ENCODE peak calls at places on chromosome 16, in six cellular contexts. One of them, this sample, is unnamed.

GRCh38 chr16:56195151-56195550 is 3.9 kb downstream of the GNAO1 start:
- DNase-seq in mesenchymal stem cell: no peak
- DNase-seq in IMR-90: no peak
- DNase-seq in mesendoderm: no peak
- DNase-seq in H1: no peak
- DNase-seq in H9: no peak
- DNase-seq in this sample: no peak

GRCh38 chr16:81035975-81036750 is 521 bp downstream of the ATMIN start:
- DNase-seq in mesenchymal stem cell: peak; percentile 41
- DNase-seq in IMR-90: peak; percentile 11
- DNase-seq in mesendoderm: peak; percentile 53
- DNase-seq in H1: no peak
- DNase-seq in H9: peak; percentile 42
- DNase-seq in this sample: peak; percentile 17

GRCh38 chr16:50664270-50664669 is 16.8 kb downstream of the SNX20 start:
- DNase-seq in mesenchymal stem cell: no peak
- DNase-seq in IMR-90: no peak
- DNase-seq in mesendoderm: no peak
- DNase-seq in H1: no peak
- DNase-seq in H9: no peak
- DNase-seq in this sample: no peak

GRCh38 chr16:27374794-27375499 is 27.0 kb upstream of the IL21R start:
- DNase-seq in mesenchymal stem cell: peak; percentile 91
- DNase-seq in IMR-90: peak; percentile 80
- DNase-seq in mesendoderm: peak; percentile 99
- DNase-seq in H1: peak; percentile 87
- DNase-seq in H9: peak; percentile 97
- DNase-seq in this sample: peak; percentile 68

GRCh38 chr16:84514874-84515835 is 10.7 kb upstream of the MEAK7 start:
- DNase-seq in mesenchymal stem cell: no peak
- DNase-seq in IMR-90: no peak
- DNase-seq in mesendoderm: no peak
- DNase-seq in H1: no peak
- DNase-seq in H9: no peak
- DNase-seq in this sample: no peak

GRCh38 chr16:64162613-64163375 is 959.1 kb downstream of the CDH11 start:
- DNase-seq in mesenchymal stem cell: no peak
- DNase-seq in IMR-90: no peak
- DNase-seq in mesendoderm: no peak
- DNase-seq in H1: no peak
- DNase-seq in H9: no peak
- DNase-seq in this sample: no peak

GRCh38 chr16:29863669-29863984 is 601 bp upstream of the CDIPT start:
- DNase-seq in mesenchymal stem cell: no peak
- DNase-seq in IMR-90: no peak
- DNase-seq in mesendoderm: no peak
- DNase-seq in H1: no peak
- DNase-seq in H9: no peak
- DNase-seq in this sample: no peak

GRCh38 chr16:26374279-26374925 is 682.6 kb downstream of the HS3ST4 start:
- DNase-seq in mesenchymal stem cell: no peak
- DNase-seq in IMR-90: no peak
- DNase-seq in mesendoderm: no peak
- DNase-seq in H1: no peak
- DNase-seq in H9: no peak
- DNase-seq in this sample: no peak

GRCh38 chr16:3797904-3798811 is 80.8 kb upstream of the TRAP1 start:
- DNase-seq in mesenchymal stem cell: no peak
- DNase-seq in IMR-90: no peak
- DNase-seq in mesendoderm: peak; percentile 32
- DNase-seq in H1: no peak
- DNase-seq in H9: no peak
- DNase-seq in this sample: no peak

GRCh38 chr16:19875900-19876299 is 8.7 kb downstream of the GPRC5B start:
- DNase-seq in mesenchymal stem cell: no peak
- DNase-seq in IMR-90: no peak
- DNase-seq in mesendoderm: no peak
- DNase-seq in H1: no peak
- DNase-seq in H9: no peak
- DNase-seq in this sample: no peak

GRCh38 chr16:3752984-3753383 is 35.7 kb upstream of the TRAP1 start:
- DNase-seq in mesenchymal stem cell: no peak
- DNase-seq in IMR-90: no peak
- DNase-seq in mesendoderm: no peak
- DNase-seq in H1: no peak
- DNase-seq in H9: no peak
- DNase-seq in this sample: no peak

GRCh38 chr16:67862623-67863583 is 9.9 kb upstream of the EDC4 start:
- DNase-seq in mesenchymal stem cell: peak; percentile 73
- DNase-seq in IMR-90: peak; percentile 45
- DNase-seq in mesendoderm: no peak
- DNase-seq in H1: no peak
- DNase-seq in H9: no peak
- DNase-seq in this sample: no peak

GRCh38 chr16:66296591-66296990 is 69.9 kb upstream of the CDH5 start:
- DNase-seq in mesenchymal stem cell: no peak
- DNase-seq in IMR-90: no peak
- DNase-seq in mesendoderm: no peak
- DNase-seq in H1: no peak
- DNase-seq in H9: peak; percentile 9
- DNase-seq in this sample: no peak

GRCh38 chr16:79169239-79169638 is 431.3 kb downstream of the MAF start:
- DNase-seq in mesenchymal stem cell: peak; percentile 3
- DNase-seq in IMR-90: no peak
- DNase-seq in mesendoderm: peak; percentile 95
- DNase-seq in H1: peak; percentile 64
- DNase-seq in H9: peak; percentile 79
- DNase-seq in this sample: peak; percentile 21

GRCh38 chr16:58515871-58516767 is 802 bp downstream of the SETD6 start:
- DNase-seq in mesenchymal stem cell: no peak
- DNase-seq in IMR-90: no peak
- DNase-seq in mesendoderm: peak; percentile 66
- DNase-seq in H1: no peak
- DNase-seq in H9: peak; percentile 74
- DNase-seq in this sample: no peak

GRCh38 chr16:80656731-80657150 is 115.9 kb downstream of the DYNLRB2 start:
- DNase-seq in mesenchymal stem cell: no peak
- DNase-seq in IMR-90: no peak
- DNase-seq in mesendoderm: no peak
- DNase-seq in H1: no peak
- DNase-seq in H9: no peak
- DNase-seq in this sample: no peak

GRCh38 chr16:27223226-27223610 is 19.9 kb downstream of the KDM8 start:
- DNase-seq in mesenchymal stem cell: no peak
- DNase-seq in IMR-90: no peak
- DNase-seq in mesendoderm: no peak
- DNase-seq in H1: no peak
- DNase-seq in H9: no peak
- DNase-seq in this sample: no peak

GRCh38 chr16:77403732-77404131 is 31.1 kb downstream of the ADAMTS18 start:
- DNase-seq in mesenchymal stem cell: no peak
- DNase-seq in IMR-90: no peak
- DNase-seq in mesendoderm: no peak
- DNase-seq in H1: no peak
- DNase-seq in H9: no peak
- DNase-seq in this sample: no peak

GRCh38 chr16:17835118-17835949 is 364.6 kb upstream of the XYLT1 start:
- DNase-seq in mesenchymal stem cell: no peak
- DNase-seq in IMR-90: no peak
- DNase-seq in mesendoderm: no peak
- DNase-seq in H1: no peak
- DNase-seq in H9: no peak
- DNase-seq in this sample: no peak

GRCh38 chr16:4293822-4294457 is 21.1 kb upstream of the TFAP4 start:
- DNase-seq in mesenchymal stem cell: peak; percentile 88
- DNase-seq in IMR-90: peak; percentile 82
- DNase-seq in mesendoderm: peak; percentile 95
- DNase-seq in H1: no peak
- DNase-seq in H9: peak; percentile 91
- DNase-seq in this sample: no peak

GRCh38 chr16:1993731-1994131 is 4.0 kb downstream of the SYNGR3 start:
- DNase-seq in mesenchymal stem cell: peak; percentile 30
- DNase-seq in IMR-90: peak; percentile 46
- DNase-seq in mesendoderm: no peak
- DNase-seq in H1: no peak
- DNase-seq in H9: no peak
- DNase-seq in this sample: no peak

GRCh38 chr16:15899538-15900100 is 11.2 kb upstream of the CEP20 start:
- DNase-seq in mesenchymal stem cell: peak; percentile 56
- DNase-seq in IMR-90: peak; percentile 89
- DNase-seq in mesendoderm: peak; percentile 85
- DNase-seq in H1: no peak
- DNase-seq in H9: peak; percentile 58
- DNase-seq in this sample: no peak

GRCh38 chr16:57341441-57342303 is 16.9 kb upstream of the CCL22 start:
- DNase-seq in mesenchymal stem cell: peak; percentile 88
- DNase-seq in IMR-90: peak; percentile 86
- DNase-seq in mesendoderm: no peak
- DNase-seq in H1: no peak
- DNase-seq in H9: no peak
- DNase-seq in this sample: no peak

GRCh38 chr16:70416748-70417616 is 21.9 kb downstream of the ST3GAL2 start:
- DNase-seq in mesenchymal stem cell: no peak
- DNase-seq in IMR-90: no peak
- DNase-seq in mesendoderm: no peak
- DNase-seq in H1: no peak
- DNase-seq in H9: no peak
- DNase-seq in this sample: no peak

GRCh38 chr16:66653581-66654350 is 42.8 kb downstream of the CMTM4 start:
- DNase-seq in mesenchymal stem cell: peak; percentile 23
- DNase-seq in IMR-90: no peak
- DNase-seq in mesendoderm: no peak
- DNase-seq in H1: no peak
- DNase-seq in H9: no peak
- DNase-seq in this sample: no peak

GRCh38 chr16:54280751-54281150 is 5.8 kb downstream of the IRX3 start:
- DNase-seq in mesenchymal stem cell: no peak
- DNase-seq in IMR-90: no peak
- DNase-seq in mesendoderm: peak; percentile 19
- DNase-seq in H1: no peak
- DNase-seq in H9: no peak
- DNase-seq in this sample: no peak

GRCh38 chr16:11056090-11056988 is 112.0 kb downstream of the CLEC16A start:
- DNase-seq in mesenchymal stem cell: no peak
- DNase-seq in IMR-90: peak; percentile 48
- DNase-seq in mesendoderm: no peak
- DNase-seq in H1: no peak
- DNase-seq in H9: no peak
- DNase-seq in this sample: no peak
- H2BK15ac ChIP-seq in mesenchymal stem cell: peak overlapping the region; percentile 76
- H2BK15ac ChIP-seq in IMR-90: peak overlapping the region; percentile 93
- H2BK15ac ChIP-seq in mesendoderm: no peak overlapping the region
- H2BK15ac ChIP-seq in H1: no peak overlapping the region
- H2BK15ac ChIP-seq in H9: no peak overlapping the region
- H2BK15ac ChIP-seq in this sample: no peak overlapping the region

DNA sequence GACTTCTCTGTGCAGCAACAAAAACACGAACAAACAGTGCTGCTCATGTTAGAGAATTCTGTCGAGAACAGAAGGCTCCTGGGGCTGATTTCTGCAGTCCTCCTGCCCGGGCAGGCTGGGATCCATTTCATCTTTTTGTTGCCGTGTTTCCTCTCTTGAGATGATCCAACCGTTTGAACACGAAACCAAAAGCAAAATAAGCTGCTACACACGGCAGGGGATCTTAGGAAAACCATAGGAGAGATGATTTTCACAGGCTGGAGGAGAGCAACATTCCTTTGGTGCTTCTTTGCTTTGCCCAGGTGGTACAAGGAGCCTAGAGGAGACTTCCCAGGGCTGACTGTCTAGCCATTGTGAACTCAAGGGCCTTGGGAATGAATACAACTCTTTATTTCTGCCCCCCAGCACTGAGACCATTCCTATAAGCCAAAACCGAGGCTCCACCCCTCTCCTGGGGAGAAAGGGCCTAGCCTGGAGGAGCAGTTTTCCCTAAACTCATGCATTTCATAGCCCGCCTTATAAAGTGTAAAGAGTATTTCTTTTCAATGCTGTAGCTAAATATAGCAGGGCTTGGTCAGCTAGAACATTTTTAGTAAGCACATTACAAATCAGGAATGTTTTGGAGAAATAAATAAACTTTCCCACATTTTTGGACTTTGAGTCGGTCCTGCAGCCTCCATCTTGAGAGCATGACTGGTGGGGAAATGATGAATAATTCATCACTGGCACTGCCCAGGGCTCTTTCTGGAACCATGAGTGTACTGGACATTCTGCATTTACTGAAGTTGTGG is 7.7 kb downstream of the FOXL1 start:
- DNase-seq in mesenchymal stem cell: peak; percentile 83
- DNase-seq in IMR-90: peak; percentile 93
- DNase-seq in mesendoderm: no peak
- DNase-seq in H1: no peak
- DNase-seq in H9: no peak
- DNase-seq in this sample: no peak
- H3K4me2 ChIP-seq in mesenchymal stem cell: peak overlapping the region; percentile 34
- H3K4me2 ChIP-seq in IMR-90: peak overlapping the region; percentile 66
- H3K4me2 ChIP-seq in mesendoderm: no peak overlapping the region
- H3K4me2 ChIP-seq in H1: no peak overlapping the region
- H3K4me2 ChIP-seq in H9: no peak overlapping the region
- H3K4me2 ChIP-seq in this sample: no peak overlapping the region

GRCh38 chr16:23729503-23730424 is 16.7 kb upstream of the ERN2 start:
- DNase-seq in mesenchymal stem cell: no peak
- DNase-seq in IMR-90: peak; percentile 48
- DNase-seq in mesendoderm: peak; percentile 79
- DNase-seq in H1: no peak
- DNase-seq in H9: peak; percentile 85
- DNase-seq in this sample: no peak
- H2BK120ac ChIP-seq in mesenchymal stem cell: no peak overlapping the region
- H2BK120ac ChIP-seq in IMR-90: no peak overlapping the region
- H2BK120ac ChIP-seq in mesendoderm: no peak overlapping the region
- H2BK120ac ChIP-seq in H1: no peak overlapping the region
- H2BK120ac ChIP-seq in H9: no peak overlapping the region
- H2BK120ac ChIP-seq in this sample: no peak overlapping the region

DNA sequence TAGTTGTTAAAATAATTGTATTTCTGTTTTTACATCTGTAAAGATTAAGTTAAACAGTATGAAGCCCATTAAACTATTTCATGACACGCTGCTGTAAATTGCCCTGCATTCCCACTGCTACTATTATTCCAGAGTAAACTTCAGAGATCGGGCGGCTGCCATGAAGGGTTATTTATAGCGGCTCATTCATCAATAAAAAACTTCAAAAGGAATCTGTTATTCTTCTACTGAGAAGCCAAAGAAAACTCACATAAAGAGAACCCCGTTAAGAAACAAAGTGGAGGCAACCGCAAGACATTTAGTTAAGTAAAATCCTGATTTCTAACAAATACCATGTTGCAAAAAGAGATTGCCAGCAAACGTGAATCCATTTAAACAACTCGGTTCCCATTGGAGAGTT is 16.4 kb downstream of the FOXL1 start:
- DNase-seq in mesenchymal stem cell: no peak
- DNase-seq in IMR-90: no peak
- DNase-seq in mesendoderm: no peak
- DNase-seq in H1: no peak
- DNase-seq in H9: no peak
- DNase-seq in this sample: no peak
- H2BK15ac ChIP-seq in mesenchymal stem cell: no peak overlapping the region
- H2BK15ac ChIP-seq in IMR-90: peak overlapping the region; percentile 6
- H2BK15ac ChIP-seq in mesendoderm: no peak overlapping the region
- H2BK15ac ChIP-seq in H1: no peak overlapping the region
- H2BK15ac ChIP-seq in H9: no peak overlapping the region
- H2BK15ac ChIP-seq in this sample: no peak overlapping the region

GRCh38 chr16:88880226-88881051 is 14.0 kb upstream of the PABPN1L start:
- DNase-seq in mesenchymal stem cell: no peak
- DNase-seq in IMR-90: no peak
- DNase-seq in mesendoderm: no peak
- DNase-seq in H1: no peak
- DNase-seq in H9: no peak
- DNase-seq in this sample: no peak
- H3K4me2 ChIP-seq in mesenchymal stem cell: no peak overlapping the region
- H3K4me2 ChIP-seq in IMR-90: no peak overlapping the region
- H3K4me2 ChIP-seq in mesendoderm: no peak overlapping the region
- H3K4me2 ChIP-seq in H1: peak overlapping the region; percentile 30
- H3K4me2 ChIP-seq in H9: no peak overlapping the region
- H3K4me2 ChIP-seq in this sample: peak overlapping the region; percentile 25